ENCODE peak calls at places on chromosomes 16 and 17, in six cellular contexts. W is heart right ventricle, G is tibial artery, E is tibial nerve, P is MM.1S, F is IMR-90. M is an unnamed sample.

GRCh38 chr16:86252596-86252995 is 257.7 kb upstream of the FOXF1 start:
- DNase-seq in F (peak; percentile 65), P (no peak), G (no peak), W (no peak), E (no peak), M (no peak)

GRCh38 chr16:86772671-86773338 is 194.5 kb downstream of the FOXL1 start:
- DNase-seq in F (peak; percentile 58), W (no peak), P (no peak), G (peak; percentile 53), E (no peak), M (no peak)

GRCh38 chr17:19705771-19706770 is 10.3 kb downstream of the SLC47A2 start:
- DNase-seq in P (no peak), F (no peak), W (no peak), G (no peak), E (no peak), M (no peak)

GRCh38 chr17:74797824-74798223 is 21.7 kb upstream of the NAT9 start:
- DNase-seq in E (no peak), F (no peak), W (no peak), G (no peak), P (no peak), M (no peak)

GRCh38 chr17:2264023-2264860 is 39.3 kb downstream of the SMG6 start:
- DNase-seq in E (no peak), G (no peak), W (no peak), F (peak; percentile 49), P (no peak), M (no peak)

GRCh38 chr16:70740919-70741778 is 55.3 kb upstream of the MTSS2 start:
- DNase-seq in F (peak; percentile 87), W (no peak), E (no peak), G (no peak), P (no peak), M (no peak)

GRCh38 chr17:61556224-61557188 is 34.5 kb downstream of the NACA2 start:
- DNase-seq in F (peak; percentile 24), P (no peak), W (no peak), G (no peak), E (no peak), M (no peak)

GRCh38 chr16:17370233-17371013 is 100.3 kb downstream of the XYLT1 start:
- DNase-seq in P (no peak), E (no peak), W (no peak), G (no peak), F (peak; percentile 69), M (no peak)

GRCh38 chr16:46947900-46948547 is 25.4 kb downstream of the DNAJA2 start:
- DNase-seq in W (no peak), E (no peak), F (peak; percentile 49), P (peak; percentile 65), G (no peak), M (no peak)

GRCh38 chr16:62363451-62363850 is 327.2 kb upstream of the CDH8 start:
- DNase-seq in E (no peak), G (no peak), P (no peak), W (no peak), F (no peak), M (no peak)

GRCh38 chr17:27756467-27757371 is 43.6 kb downstream of the NOS2 start:
- DNase-seq in G (peak; percentile 63), F (peak; percentile 30), E (no peak), P (peak; percentile 36), W (peak; percentile 37), M (no peak)

GRCh38 chr16:46859719-46860152 is 24.4 kb upstream of the GPT2 start:
- DNase-seq in W (no peak), P (no peak), G (no peak), E (no peak), F (peak; percentile 91), M (no peak)

GRCh38 chr16:3857189-3858013 is 23.1 kb downstream of the CREBBP start:
- DNase-seq in P (peak; percentile 14), E (no peak), F (peak; percentile 67), W (no peak), G (peak; percentile 70), M (no peak)

GRCh38 chr17:77735341-77736206 is 222.9 kb upstream of the TNRC6C start:
- DNase-seq in G (peak; percentile 91), E (no peak), P (no peak), F (no peak), W (peak; percentile 78), M (peak; percentile 41)

GRCh38 chr16:78520470-78520869 is 421.0 kb downstream of the WWOX start:
- DNase-seq in F (no peak), E (no peak), G (no peak), P (no peak), W (no peak), M (no peak)

GRCh38 chr16:74667215-74667765 is 613 bp upstream of the RFWD3 start:
- DNase-seq in W (peak; percentile 13), E (no peak), P (peak; percentile 11), F (peak; percentile 3), G (peak; percentile 67), M (no peak)

GRCh38 chr16:50001144-50001543 is 23.9 kb upstream of the CNEP1R1 start:
- DNase-seq in F (no peak), G (no peak), P (no peak), E (no peak), W (no peak), M (no peak)

GRCh38 chr16:27243725-27244362 is 24.7 kb downstream of the NSMCE1 start:
- DNase-seq in E (no peak), G (peak; percentile 55), P (no peak), F (no peak), W (no peak), M (no peak)

GRCh38 chr16:60811657-60812056 is 1224.6 kb downstream of the CDH8 start:
- DNase-seq in F (no peak), P (no peak), E (no peak), W (no peak), G (no peak), M (no peak)

GRCh38 chr16:241866-242265 is 7.2 kb downstream of the FAM234A start:
- DNase-seq in E (no peak), P (no peak), G (no peak), F (no peak), W (no peak), M (no peak)

GRCh38 chr17:9844153-9844552 is 18.4 kb downstream of the GLP2R start:
- DNase-seq in F (no peak), E (no peak), W (no peak), G (no peak), P (no peak), M (no peak)

GRCh38 chr17:37774508-37774907 is 29.6 kb upstream of the HNF1B start:
- DNase-seq in G (no peak), W (no peak), E (no peak), P (peak; percentile 96), F (no peak), M (no peak)

GRCh38 chr17:77228224-77229215 is 87.8 kb downstream of the SEC14L1 start:
- DNase-seq in F (no peak), W (no peak), G (no peak), E (no peak), P (no peak), M (no peak)

GRCh38 chr17:8791248-8791909 is 7.8 kb downstream of the MFSD6L start:
- DNase-seq in E (no peak), G (no peak), P (no peak), W (no peak), F (no peak), M (no peak)

GRCh38 chr17:39939588-39940419 is 12.3 kb downstream of the LRRC3C start:
- DNase-seq in F (peak; percentile 98), G (no peak), P (peak; percentile 92), E (no peak), W (peak; percentile 65), M (no peak)

GRCh38 chr16:11175850-11176341 is 80.1 kb downstream of the SOCS1 start:
- DNase-seq in E (no peak), F (no peak), P (no peak), G (no peak), W (no peak), M (no peak)

GRCh38 chr16:70454221-70455034 is at the start of gene FCSK:
- DNase-seq in G (peak; percentile 75), W (peak; percentile 56), F (peak; percentile 60), P (peak; percentile 70), E (no peak), M (no peak)

GRCh38 chr16:16915771-16916170 is 536.8 kb downstream of the NPIPA7 start:
- DNase-seq in G (no peak), E (no peak), P (no peak), W (no peak), F (no peak), M (no peak)

GRCh38 chr17:43349142-43349541 is 49.7 kb upstream of the ARL4D start:
- DNase-seq in W (no peak), E (no peak), F (no peak), P (no peak), G (no peak), M (no peak)
- TF ChIP-seq CTCF in W (no peak), E (no peak), F (no peak), P (no peak), G (no peak), M (no peak)

GRCh38 chr17:7486181-7486580 is 2.0 kb downstream of the POLR2A start:
- DNase-seq in F (peak; percentile 50), E (no peak), W (no peak), G (no peak), P (no peak), M (no peak)
- H3K27ac ChIP-seq in F (peak overlapping the region; percentile 16), E (peak overlapping the region; percentile 100), W (peak overlapping the region; percentile 14), G (no peak overlapping the region), P (no peak overlapping the region), M (no peak overlapping the region)

DNA sequence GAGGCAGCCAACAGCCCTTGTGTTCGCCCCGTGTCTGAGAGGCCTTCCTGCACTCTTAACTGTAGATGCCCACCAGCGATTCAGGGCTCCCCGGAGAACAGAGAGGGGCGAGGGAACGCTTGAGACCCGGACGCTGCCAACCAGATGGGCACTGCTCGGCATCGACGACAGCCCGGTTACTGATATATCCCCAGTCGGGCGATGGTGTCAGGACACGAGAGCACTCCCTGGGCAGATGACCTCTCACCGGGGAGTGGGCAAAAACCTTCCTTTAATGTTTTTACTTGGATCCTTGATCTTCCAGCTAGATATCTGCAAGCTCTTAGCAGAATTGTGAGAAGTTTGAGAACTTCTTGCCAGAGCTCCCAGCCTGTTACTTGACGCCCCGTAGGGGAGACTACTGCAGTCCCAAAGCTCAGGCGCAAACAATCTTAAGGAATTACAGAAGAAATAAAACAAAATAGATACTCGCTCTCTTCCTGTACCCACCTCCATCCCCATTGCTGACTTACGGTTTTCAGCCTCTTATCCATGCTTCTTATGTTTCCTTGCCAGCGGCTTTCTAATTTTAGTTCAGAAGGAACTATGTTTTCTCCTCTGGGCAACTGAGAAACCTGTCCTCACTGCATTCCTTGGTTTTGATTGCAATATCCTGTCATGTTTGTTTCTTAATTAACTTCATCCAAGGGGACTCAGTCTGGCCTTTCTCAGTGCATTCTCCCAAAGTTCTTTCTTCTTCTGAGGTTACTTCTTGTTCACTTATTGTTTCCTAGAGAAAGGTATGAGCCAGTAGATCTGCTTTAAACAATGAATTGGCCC is 845 bp downstream of the SP2 start:
- DNase-seq in G (no peak), P (no peak), W (no peak), F (peak; percentile 7), E (no peak), M (no peak)
- H3K36me3 ChIP-seq in G (no peaks in the 10 kb centered on the region), P (no peaks in the 10 kb centered on the region), W (no peaks in the 10 kb centered on the region), F (no peaks in the 10 kb centered on the region), E (no peaks in the 10 kb centered on the region), M (no peaks in the 10 kb centered on the region)

DNA sequence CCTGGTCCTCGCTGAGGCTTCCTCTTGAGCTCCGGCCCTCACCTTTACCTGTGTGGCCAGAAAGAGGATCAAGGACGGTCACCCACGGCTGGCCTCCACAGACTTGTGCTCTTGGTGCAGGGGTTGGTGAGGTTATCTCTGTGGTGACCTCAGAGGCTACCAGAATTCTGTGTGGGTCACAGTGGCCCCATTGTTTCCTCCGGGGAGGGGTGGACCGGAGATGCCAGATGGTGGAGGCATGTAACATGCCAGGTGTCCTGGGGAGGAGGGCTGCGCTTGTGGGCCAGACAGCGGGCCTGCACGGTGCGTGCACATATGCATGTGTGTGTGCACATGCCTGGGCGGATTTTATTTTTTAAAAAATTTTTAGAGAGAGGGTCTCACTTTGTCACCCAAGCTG is 6.3 kb downstream of the SGCA start:
- DNase-seq in E (no peak), P (no peak), G (no peak), W (no peak), F (no peak), M (no peak)
- TF ChIP-seq CTCF in E (no peak), P (no peak), G (no peak), W (no peak), F (no peak), M (no peak)

M was measured in thoracic aorta.